ENCODE peak calls at places on chromosomes 6 and 20, in four cellular contexts. M, B, G and C are unnamed samples.

GRCh38 chr6:130259140-130259539 is 36.4 kb upstream of the SAMD3 start:
- DNase-seq in M (no peak), B (no peak), G (no peak), C (no peak)

GRCh38 chr6:10381133-10381829 is 33.6 kb downstream of the TFAP2A start:
- DNase-seq in G (no peak), M (no peak), B (no peak), C (no peak)

GRCh38 chr6:144286503-144287393 is 1.6 kb downstream of the UTRN start:
- DNase-seq in B (peak), G (peak), M (no peak), C (no peak)

GRCh38 chr6:3644613-3645012 is 106.9 kb downstream of the PXDC1 start:
- DNase-seq in M (no peak), G (no peak), B (no peak), C (no peak)

GRCh38 chr6:144758602-144759001 is 473.5 kb downstream of the UTRN start:
- DNase-seq in B (no peak), G (no peak), M (no peak), C (no peak)

GRCh38 chr20:17934141-17934862 is 34.3 kb downstream of the SNX5 start:
- DNase-seq in M (peak), B (no peak), G (no peak), C (no peak)

GRCh38 chr6:156794546-156794945 is 17.4 kb downstream of the ARID1B start:
- DNase-seq in M (no peak), G (no peak), B (no peak), C (no peak)

GRCh38 chr6:53496797-53497196 is 48.1 kb downstream of the GCLC start:
- DNase-seq in B (no peak), M (no peak), G (no peak), C (no peak)

GRCh38 chr6:36355819-36356218 is 19.1 kb upstream of the BNIP5 start:
- DNase-seq in G (peak), B (no peak), M (peak), C (no peak)

GRCh38 chr6:121305957-121306607 is 28.2 kb downstream of the TBC1D32 start:
- DNase-seq in G (no peak), M (peak), B (no peak), C (peak)

GRCh38 chr6:57108691-57109090 is 18.7 kb downstream of the ZNF451 start:
- DNase-seq in G (no peak), B (no peak), M (peak), C (no peak)

GRCh38 chr6:106334646-106335448 is 9.3 kb upstream of the ATG5 start:
- DNase-seq in G (peak), M (peak), B (peak), C (peak)

GRCh38 chr20:45070932-45071632 is 29.8 kb downstream of the KCNS1 start:
- DNase-seq in M (peak), B (no peak), G (no peak), C (no peak)

GRCh38 chr20:36070451-36070850 is 84.1 kb upstream of the EPB41L1 start:
- DNase-seq in M (no peak), G (no peak), B (no peak), C (no peak)

GRCh38 chr6:29005183-29005885 is at the start of gene ZNF311:
- DNase-seq in G (peak), M (peak), B (peak), C (no peak)

GRCh38 chr6:158095031-158095430 is 73.0 kb downstream of the SERAC1 start:
- DNase-seq in G (no peak), B (no peak), M (peak), C (no peak)